ENCODE peak calls at places on chromosomes 2 and 18, in ten cellular contexts. J is H7; M is activated CD8-positive, alpha-beta memory T cell treated with anti-CD3 and anti-CD28 coated beads, Interleukin-2, amount 50 U/mL, for 48 hours; K is 8988T; X is T1000; T is caudate nucleus; F is left cardiac atrium; N is OCI-LY7; L is foreskin fibroblast; P is NCI-H345. I is an unnamed sample.

GRCh38 chr2:46828039-46828438 is 87.6 kb downstream of the MCFD2 start:
- DNase-seq in P (no peak), L (no peak), X (no peak), J (no peak), F (no peak), M (peak), T (no peak), N (no peak), K (no peak), I (no peak)

GRCh38 chr18:23588836-23589560 is 2.7 kb upstream of the NPC1 start:
- DNase-seq in F (no peak), L (peak), K (no peak), P (no peak), X (peak), M (no peak), J (no peak), T (no peak), N (no peak), I (no peak)

GRCh38 chr18:66819235-66819634 is 215.3 kb upstream of the CDH19 start:
- DNase-seq in N (no peak), P (no peak), T (no peak), F (no peak), J (no peak), K (no peak), M (no peak), X (no peak), L (no peak), I (no peak)

GRCh38 chr2:136130511-136130910 is 12.6 kb upstream of the CXCR4 start:
- DNase-seq in T (no peak), N (no peak), X (no peak), M (no peak), K (no peak), L (no peak), J (no peak), F (no peak), P (no peak), I (no peak)

GRCh38 chr2:187057466-187057865 is 208.5 kb upstream of the ZSWIM2 start:
- DNase-seq in L (no peak), J (no peak), P (no peak), K (no peak), T (no peak), N (no peak), X (no peak), M (no peak), F (no peak), I (no peak)

GRCh38 chr2:192190474-192190873 is 4.3 kb downstream of the TMEFF2 start:
- DNase-seq in K (no peak), X (no peak), F (no peak), J (no peak), T (no peak), N (peak), P (no peak), L (peak), M (no peak), I (peak)

GRCh38 chr2:129467012-129467779 is 512.3 kb upstream of the RAB6C start:
- DNase-seq in M (no peak), J (no peak), F (no peak), T (no peak), P (no peak), X (no peak), L (no peak), K (no peak), N (no peak), I (no peak)

GRCh38 chr2:36379710-36380448 is 24.3 kb downstream of the CRIM1 start:
- DNase-seq in X (no peak), T (no peak), P (no peak), L (no peak), K (no peak), N (no peak), M (no peak), F (no peak), J (no peak), I (no peak)

GRCh38 chr2:27929916-27930486 is 39.5 kb downstream of the BABAM2 start:
- DNase-seq in M (no peak), P (no peak), J (no peak), F (no peak), K (no peak), L (no peak), X (no peak), N (no peak), T (no peak), I (no peak)

GRCh38 chr2:58480191-58480590 is 239.1 kb upstream of the FANCL start:
- DNase-seq in F (no peak), X (no peak), P (no peak), N (no peak), T (no peak), J (no peak), L (no peak), M (no peak), K (no peak), I (no peak)

GRCh38 chr2:189698020-189698887 is 23.8 kb downstream of the ANKAR start:
- DNase-seq in F (no peak), M (no peak), K (no peak), P (peak), X (no peak), N (peak), L (no peak), T (no peak), J (peak), I (peak)

GRCh38 chr18:12460874-12461273 is 53.1 kb downstream of the PRELID3A start:
- DNase-seq in P (no peak), L (peak), N (no peak), K (no peak), F (peak), J (no peak), M (no peak), T (no peak), X (no peak), I (no peak)

GRCh38 chr2:236656166-236656565 is 86.5 kb downstream of the ACKR3 start:
- DNase-seq in K (no peak), L (no peak), T (no peak), N (no peak), J (no peak), M (peak), F (no peak), X (no peak), P (no peak), I (no peak)

GRCh38 chr2:48070415-48070814 is 164.1 kb upstream of the FBXO11 start:
- DNase-seq in T (no peak), L (no peak), M (no peak), F (no peak), N (no peak), X (no peak), P (no peak), J (no peak), K (no peak), I (no peak)